ENCODE peak calls at places on chromosomes 16 and 17, in eight cellular contexts. Z is CD4-positive, alpha-beta memory T cell; B is small intestine; L is psoas muscle; X is body of pancreas; N is trophoblast cell; Q is left ventricle myocardium inferior; C is transverse colon. P is an unnamed sample. For H3K4me1, the result is how much of the 10 kb centered on the place peaks cover.

GRCh38 chr16:27464663-27465482 is 62.9 kb downstream of the IL21R start:
- DNase-seq in N (no peak), B (no peak), C (no peak), L (no peak), Q (no peak), X (no peak), Z (no peak), P (no peak)

GRCh38 chr16:67356372-67356771 is 29.8 kb downstream of the LRRC36 start:
- DNase-seq in C (no peak), N (no peak), Z (no peak), Q (no peak), B (no peak), L (no peak), X (no peak), P (no peak)

GRCh38 chr17:76753061-76753961 is 15.4 kb downstream of the MFSD11 start:
- DNase-seq in X (no peak), B (peak), Q (no peak), L (no peak), Z (peak), N (peak), C (no peak), P (no peak)

GRCh38 chr17:80468222-80468621 is 8.2 kb downstream of the NPTX1 start:
- DNase-seq in Q (no peak), X (no peak), Z (no peak), N (no peak), L (no peak), C (no peak), B (no peak), P (no peak)

GRCh38 chr17:35773129-35773528 is 12.4 kb downstream of the C17orf50 start:
- DNase-seq in C (no peak), N (no peak), B (no peak), Q (no peak), X (no peak), L (no peak), Z (no peak), P (no peak)

GRCh38 chr17:77127735-77128361 is 12.9 kb upstream of the SEC14L1 start:
- DNase-seq in C (peak), Z (peak), Q (peak), B (peak), L (peak), X (peak), N (no peak), P (no peak)

GRCh38 chr17:75889454-75889853 is 7.3 kb downstream of the TRIM65 start:
- DNase-seq in C (no peak), Q (no peak), Z (no peak), B (no peak), L (no peak), N (no peak), X (no peak), P (no peak)

GRCh38 chr17:5049314-5049819 is 14.1 kb upstream of the SLC52A1 start:
- DNase-seq in L (no peak), Q (no peak), B (peak), N (no peak), C (peak), Z (peak), X (no peak), P (no peak)

GRCh38 chr17:77844681-77845080 is 113.8 kb upstream of the TNRC6C start:
- DNase-seq in L (no peak), X (no peak), B (no peak), Q (peak), Z (no peak), N (no peak), C (no peak), P (no peak)

GRCh38 chr17:67157732-67158639 is 87.0 kb downstream of the HELZ start:
- DNase-seq in L (no peak), N (peak), Q (no peak), X (no peak), Z (no peak), C (no peak), B (peak), P (no peak)

GRCh38 chr17:27320222-27320560 is 26.3 kb downstream of the WSB1 start:
- DNase-seq in B (no peak), L (no peak), Q (no peak), Z (no peak), C (no peak), N (no peak), X (no peak), P (no peak)

GRCh38 chr17:40339068-40339699 is 25.4 kb downstream of the GJD3 start:
- DNase-seq in N (no peak), Q (no peak), L (peak), X (no peak), B (no peak), C (peak), Z (no peak), P (no peak)

GRCh38 chr17:39139137-39139516 is 12.3 kb downstream of the PLXDC1 start:
- DNase-seq in C (no peak), Q (no peak), X (no peak), L (no peak), N (no peak), Z (no peak), B (no peak), P (no peak)

GRCh38 chr17:48647103-48647963 is 21.2 kb upstream of the HOXB9 start:
- DNase-seq in L (no peak), Q (no peak), N (no peak), Z (no peak), C (peak), B (peak), X (no peak), P (no peak)

GRCh38 chr17:15298176-15298575 is 33.0 kb upstream of the PMP22 start:
- DNase-seq in L (no peak), B (no peak), Z (no peak), C (no peak), X (no peak), N (no peak), Q (no peak), P (no peak)

GRCh38 chr17:66635646-66636045 is 199.3 kb upstream of the CACNG5 start:
- DNase-seq in Z (no peak), X (no peak), Q (no peak), L (no peak), N (no peak), B (no peak), C (no peak), P (no peak)

GRCh38 chr17:61583242-61583641 is 7.8 kb downstream of the NACA2 start:
- DNase-seq in Q (no peak), L (no peak), C (no peak), N (peak), B (peak), Z (no peak), X (no peak), P (no peak)

GRCh38 chr17:81027591-81028505 is 7.1 kb upstream of the BAIAP2 start:
- DNase-seq in L (peak), Q (no peak), N (no peak), B (no peak), C (no peak), X (peak), Z (no peak), P (no peak)

GRCh38 chr17:6473128-6473767 is 29.0 kb downstream of the PIMREG start:
- DNase-seq in L (peak), B (peak), C (peak), N (peak), Z (peak), Q (peak), X (peak), P (peak)

GRCh38 chr16:8863594-8864424 is 5.0 kb downstream of the CARHSP1 start:
- DNase-seq in L (peak), X (peak), B (peak), Q (peak), C (peak), Z (no peak), N (no peak), P (peak)

GRCh38 chr16:55543470-55543869 is 23.0 kb upstream of the CAPNS2 start:
- DNase-seq in B (peak), X (no peak), N (peak), Z (no peak), Q (no peak), L (no peak), C (no peak), P (no peak)

GRCh38 chr16:63372283-63372682 is 1336.0 kb upstream of the CDH8 start:
- DNase-seq in L (no peak), N (no peak), C (no peak), Z (no peak), X (peak), Q (no peak), B (no peak), P (no peak)

GRCh38 chr17:32584792-32585191 is 98.0 kb downstream of the CDK5R1 start:
- DNase-seq in L (no peak), B (no peak), Z (no peak), N (no peak), X (no peak), Q (no peak), C (no peak), P (no peak)

GRCh38 chr17:82943751-82944150 is 103.9 kb upstream of the ZNF750 start:
- DNase-seq in Z (no peak), C (no peak), Q (peak), X (no peak), N (no peak), B (no peak), L (peak), P (no peak)

GRCh38 chr17:73711184-73711583 is 66.9 kb upstream of the SDK2 start:
- DNase-seq in Q (no peak), C (no peak), L (no peak), B (no peak), Z (no peak), N (no peak), X (no peak), P (no peak)

GRCh38 chr17:56141046-56141839 is 12.0 kb upstream of the ANKFN1 start:
- DNase-seq in X (no peak), Q (no peak), B (no peak), C (no peak), L (no peak), Z (no peak), N (no peak), P (no peak)

GRCh38 chr16:58418026-58418425 is 25.8 kb downstream of the GINS3 start:
- DNase-seq in X (no peak), B (no peak), Z (no peak), L (no peak), C (no peak), N (no peak), Q (no peak), P (no peak)

GRCh38 chr16:24539295-24539849 is at the start of gene RBBP6:
- DNase-seq in N (peak), C (peak), X (peak), Q (peak), B (peak), L (peak), Z (peak), P (peak)

GRCh38 chr16:24539850-24540484 is 601 bp downstream of the RBBP6 start:
- DNase-seq in B (peak), Q (peak), N (peak), Z (no peak), X (peak), L (peak), C (peak), P (peak)

GRCh38 chr16:24543949-24544348 is 4.6 kb downstream of the RBBP6 start:
- DNase-seq in L (no peak), B (no peak), Z (no peak), Q (no peak), N (no peak), C (no peak), X (no peak), P (no peak)

GRCh38 chr16:24540575-24541240 is 1.3 kb downstream of the RBBP6 start:
- DNase-seq in X (peak), B (peak), N (peak), C (no peak), Z (peak), L (no peak), Q (no peak), P (no peak)

GRCh38 chr16:24541534-24541933 is 2.2 kb downstream of the RBBP6 start:
- DNase-seq in C (no peak), L (no peak), Q (no peak), Z (peak), B (peak), X (no peak), N (peak), P (no peak)
- H3K27ac ChIP-seq in C (peak), L (peak), Q (peak), Z (peak), B (no peak), X (peak), N (no peak), P (peak)

GRCh38 chr17:17783825-17784598 is 52.8 kb downstream of the SREBF1 start:
- DNase-seq in B (peak), L (peak), Q (peak), X (peak), C (peak), Z (no peak), N (no peak), P (peak)
- H3K4me1 ChIP-seq in B (under half), L (under half), Q (half or more), X (half or more), C (half or more), Z (under half), N (under half), P (half or more)

DNA sequence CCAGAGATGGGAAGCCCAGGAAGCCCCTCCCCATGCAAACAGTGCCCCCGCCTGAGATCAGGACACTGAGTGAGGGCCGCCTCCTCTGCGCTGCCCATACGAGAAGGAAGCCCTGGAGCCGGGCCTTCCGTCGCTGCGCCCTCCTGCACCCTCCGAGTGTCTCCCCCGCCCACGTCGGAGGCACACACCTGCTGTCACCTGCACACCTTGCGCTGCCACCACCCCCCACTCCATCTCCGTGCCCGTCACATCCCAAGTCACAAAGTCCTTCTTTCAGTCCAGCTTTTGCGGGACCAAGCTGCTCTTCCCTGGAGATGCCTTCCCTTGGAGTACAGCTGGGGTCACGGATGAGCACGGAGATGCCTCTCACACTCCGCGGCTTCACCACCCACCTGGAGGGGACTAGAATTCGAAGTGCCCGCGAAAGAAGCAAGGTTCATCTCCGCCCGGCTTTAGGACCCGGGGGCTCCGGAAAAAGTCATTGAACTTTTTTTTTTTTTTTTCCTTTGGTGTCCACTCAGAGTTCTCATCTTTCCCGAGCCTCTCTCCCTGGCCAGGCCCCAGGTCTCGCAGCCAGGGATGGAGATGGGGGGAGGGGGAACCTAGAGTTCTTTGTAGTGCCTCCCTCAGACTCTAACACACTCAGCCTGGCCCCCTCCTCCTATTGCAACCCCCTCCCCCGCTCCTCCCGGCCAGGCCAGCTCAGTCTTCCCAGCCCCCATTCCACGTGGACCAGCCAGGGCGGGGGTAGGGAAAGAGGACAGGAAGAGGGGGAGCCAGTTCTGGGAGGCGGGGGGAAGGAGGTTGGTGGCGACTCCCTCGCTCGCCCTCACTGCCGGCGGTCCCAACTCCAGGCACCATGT is at the start of gene FKBP10:
- DNase-seq in N (peak), L (peak), C (peak), B (peak), X (peak), Z (peak), Q (peak), P (peak)
- H3K27ac ChIP-seq in N (peak), L (peak), C (peak), B (no peak), X (peak), Z (peak), Q (peak), P (peak)

DNA sequence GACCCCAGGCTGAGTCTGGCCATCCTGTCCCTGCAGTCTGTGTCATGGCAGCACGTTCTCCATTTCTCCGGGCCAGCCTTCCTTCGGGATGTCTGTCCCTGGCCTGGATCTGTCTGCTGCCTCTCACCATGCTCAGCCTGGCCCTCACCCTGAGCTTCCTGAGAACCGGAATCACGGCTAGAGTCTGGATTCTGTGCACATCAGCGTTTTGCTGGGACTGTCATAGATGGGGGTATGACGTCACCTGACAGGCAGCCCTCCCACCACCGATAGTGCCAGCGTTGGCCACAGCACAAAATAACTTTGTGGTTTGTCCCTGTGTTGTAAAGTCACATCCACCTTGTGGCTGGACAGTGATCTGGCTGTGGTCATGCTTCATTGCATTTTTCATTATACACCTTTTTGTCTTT is 59.2 kb downstream of the B9D1 start:
- DNase-seq in B (no peak), Z (no peak), L (peak), C (no peak), Q (no peak), X (no peak), N (peak), P (peak)
- H3K4me1 ChIP-seq in B (under half), Z (under half), L (under half), C (half or more), Q (half or more), X (under half), N (under half), P (half or more)

DNA sequence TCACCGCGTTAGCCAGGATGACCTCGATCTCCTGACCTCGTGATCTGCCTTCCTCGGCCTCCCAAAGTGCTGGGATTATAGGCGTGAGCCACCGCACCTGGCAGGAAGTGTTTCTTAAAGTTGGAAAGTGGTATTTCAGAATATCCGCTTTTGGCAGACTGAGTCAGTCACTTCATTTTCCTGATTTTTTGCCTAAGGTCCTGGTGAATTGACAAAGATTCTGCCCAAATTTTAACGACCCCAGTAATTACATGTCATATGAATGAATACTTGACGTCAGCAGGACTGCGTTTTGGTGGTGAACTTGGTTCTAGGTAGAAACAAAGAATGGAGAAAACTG is 4.5 kb upstream of the BRCA1 start:
- DNase-seq in X (no peak), B (no peak), Z (no peak), Q (no peak), L (no peak), C (no peak), N (no peak), P (no peak)
- H3K27ac ChIP-seq in X (peak), B (no peak), Z (no peak), Q (peak), L (no peak), C (no peak), N (no peak), P (no peak)

P was measured in adrenal gland.